ENCODE peak calls at places on chromosomes 5 and 9, in ten cellular contexts. G, E, J, X, L, I, T, K, P and C are unnamed samples.

GRCh38 chr9:133726401-133727276 is 11.5 kb downstream of the SARDH start:
- DNase-seq in J (peak; percentile 51), X (no peak), T (peak; percentile 44), E (peak; percentile 58), L (peak; percentile 51), G (peak; percentile 70), K (peak; percentile 78), P (no peak), I (no peak), C (no peak)

GRCh38 chr5:97907611-97908400 is 724.8 kb upstream of the RIOK2 start:
- DNase-seq in G (no peak), J (no peak), I (no peak), P (no peak), E (no peak), X (no peak), L (no peak), K (no peak), T (no peak), C (no peak)

GRCh38 chr9:71910602-71911060 is 362 bp downstream of the ABHD17B start:
- DNase-seq in G (no peak), I (peak; percentile 27), X (no peak), P (peak; percentile 25), T (no peak), E (peak; percentile 78), J (no peak), L (no peak), K (no peak), C (no peak)

GRCh38 chr9:138007566-138008080 is 130.0 kb downstream of the CACNA1B start:
- DNase-seq in T (no peak), G (no peak), P (no peak), K (no peak), X (no peak), J (no peak), L (no peak), I (no peak), E (no peak), C (no peak)

GRCh38 chr9:112142420-112142819 is 32.7 kb downstream of the SUSD1 start:
- DNase-seq in J (no peak), T (no peak), X (no peak), L (no peak), E (no peak), K (peak; percentile 9), I (no peak), G (no peak), P (no peak), C (no peak)

GRCh38 chr9:134386951-134387831 is 60.9 kb downstream of the RXRA start:
- DNase-seq in P (no peak), K (no peak), L (no peak), X (no peak), G (no peak), I (peak; percentile 59), E (peak; percentile 43), T (no peak), J (no peak), C (peak; percentile 63)

GRCh38 chr9:126914458-126915280 is at the start of gene RALGPS1:
- DNase-seq in I (peak; percentile 94), J (peak; percentile 86), T (peak; percentile 85), L (peak; percentile 72), K (peak; percentile 95), E (peak; percentile 98), G (peak; percentile 97), P (peak; percentile 97), X (peak; percentile 91), C (peak; percentile 97)

GRCh38 chr5:40955313-40955712 is 46.0 kb downstream of the C7 start:
- DNase-seq in K (no peak), X (no peak), I (no peak), P (no peak), L (no peak), G (no peak), J (no peak), E (no peak), T (no peak), C (no peak)

GRCh38 chr5:130643321-130643720 is 521.7 kb downstream of the HINT1 start:
- DNase-seq in P (no peak), I (no peak), X (no peak), G (no peak), T (no peak), J (no peak), E (no peak), L (no peak), K (no peak), C (no peak)

GRCh38 chr5:173581408-173582197 is 34.8 kb downstream of the BOD1 start:
- DNase-seq in J (peak; percentile 45), L (peak; percentile 30), X (peak; percentile 22), K (peak; percentile 51), I (no peak), E (peak; percentile 64), G (peak; percentile 53), P (peak; percentile 35), T (peak; percentile 2), C (no peak)

GRCh38 chr9:18596920-18597319 is 123.0 kb downstream of the ADAMTSL1 start:
- DNase-seq in P (no peak), L (no peak), I (no peak), G (peak; percentile 68), X (no peak), T (no peak), J (no peak), E (peak; percentile 80), K (peak; percentile 55), C (peak; percentile 58)

GRCh38 chr9:128702949-128703615 is 779 bp downstream of the PKN3 start:
- DNase-seq in P (peak; percentile 64), E (peak; percentile 27), I (no peak), K (peak; percentile 14), J (no peak), L (no peak), X (no peak), G (peak; percentile 50), T (no peak), C (no peak)

GRCh38 chr9:16202913-16203734 is 650.3 kb downstream of the CCDC171 start:
- DNase-seq in P (no peak), T (no peak), J (no peak), E (peak; percentile 88), K (peak; percentile 94), I (no peak), L (no peak), X (no peak), G (peak; percentile 92), C (peak; percentile 76)

GRCh38 chr5:84361572-84361971 is 23.1 kb downstream of the EDIL3 start:
- DNase-seq in J (no peak), T (no peak), P (no peak), K (no peak), I (no peak), G (no peak), L (no peak), X (no peak), E (no peak), C (no peak)

GRCh38 chr5:37703841-37704241 is 136.0 kb downstream of the GDNF start:
- DNase-seq in P (no peak), J (no peak), E (no peak), L (no peak), G (no peak), K (no peak), X (no peak), I (no peak), T (no peak), C (peak; percentile 41)